ENCODE peak calls at places on chromosome 17, in nine cellular contexts. P is IMR-90; G is CD8-positive, alpha-beta T cell; Z is stomach; V is HFF-Myc; C is tibial nerve; B is esophagus squamous epithelium; O is GM12864; H is heart right ventricle. S is an unnamed sample.

GRCh38 chr17:45936610-45937009 is 42.3 kb downstream of the MAPT start:
- DNase-seq in P (no peak), G (no peak), Z (no peak), V (no peak), C (no peak), B (no peak), O (no peak), H (no peak), S (no peak)

GRCh38 chr17:1031711-1032110 is 34.8 kb downstream of the TIMM22 start:
- DNase-seq in P (no peak), G (no peak), Z (no peak), V (no peak), C (no peak), B (no peak), O (no peak), H (peak), S (no peak)

GRCh38 chr17:56850591-56850990 is 16.6 kb downstream of the DGKE start:
- DNase-seq in P (no peak), G (no peak), Z (no peak), V (no peak), C (no peak), B (no peak), O (no peak), H (no peak), S (no peak)

GRCh38 chr17:9003355-9004131 is 17.8 kb upstream of the NTN1 start:
- DNase-seq in P (no peak), G (no peak), Z (no peak), V (no peak), C (no peak), B (no peak), O (no peak), H (no peak), S (no peak)

GRCh38 chr17:4329838-4330237 is 36.6 kb downstream of the UBE2G1 start:
- DNase-seq in P (peak), G (no peak), Z (no peak), V (peak), C (no peak), B (no peak), O (no peak), H (no peak), S (no peak)

GRCh38 chr17:41048441-41048840 is 1.3 kb upstream of the KRTAP2-1 start:
- DNase-seq in P (peak), G (no peak), Z (no peak), V (no peak), C (no peak), B (no peak), O (no peak), H (no peak), S (no peak)

GRCh38 chr17:48612456-48612853 is 1.6 kb upstream of the HOXB7 start:
- DNase-seq in P (peak), G (no peak), Z (no peak), V (no peak), C (no peak), B (no peak), O (no peak), H (no peak), S (no peak)

GRCh38 chr17:8222380-8222629 is 11.9 kb upstream of the AURKB start:
- DNase-seq in P (no peak), G (no peak), Z (no peak), V (no peak), C (no peak), B (no peak), O (peak), H (no peak), S (no peak)

GRCh38 chr17:80815151-80815561 is 176.5 kb upstream of the CHMP6 start:
- DNase-seq in P (no peak), G (no peak), Z (no peak), V (no peak), C (no peak), B (no peak), O (no peak), H (no peak), S (no peak)

GRCh38 chr17:9890124-9890523 is 14.9 kb downstream of the RCVRN start:
- DNase-seq in P (no peak), G (no peak), Z (no peak), V (no peak), C (no peak), B (no peak), O (no peak), H (no peak), S (no peak)

GRCh38 chr17:850086-850827 is 68.1 kb downstream of the MRM3 start:
- DNase-seq in P (no peak), G (no peak), Z (no peak), V (no peak), C (no peak), B (no peak), O (no peak), H (no peak), S (no peak)

GRCh38 chr17:80780381-80781187 is 211.1 kb upstream of the CHMP6 start:
- DNase-seq in P (peak), G (no peak), Z (no peak), V (no peak), C (no peak), B (no peak), O (peak), H (no peak), S (no peak)

GRCh38 chr17:49016775-49017463 is 19.7 kb downstream of the IGF2BP1 start:
- DNase-seq in P (peak), G (no peak), Z (peak), V (no peak), C (no peak), B (no peak), O (no peak), H (no peak), S (no peak)

GRCh38 chr17:34760931-34761500 is 181.6 kb downstream of the TMEM132E start:
- DNase-seq in P (no peak), G (no peak), Z (no peak), V (no peak), C (no peak), B (no peak), O (no peak), H (no peak), S (no peak)

GRCh38 chr17:2940352-2940751 is 123.1 kb downstream of the OR1D5 start:
- DNase-seq in P (no peak), G (no peak), Z (peak), V (no peak), C (no peak), B (no peak), O (no peak), H (peak), S (no peak)

GRCh38 chr17:30964878-30965277 is 6.0 kb upstream of the RNF135 start:
- DNase-seq in P (peak), G (no peak), Z (peak), V (no peak), C (no peak), B (no peak), O (no peak), H (no peak), S (no peak)

GRCh38 chr17:43020789-43021738 is 1.1 kb downstream of the VAT1 start:
- DNase-seq in P (peak), G (peak), Z (peak), V (no peak), C (peak), B (no peak), O (no peak), H (peak), S (peak)

GRCh38 chr17:46733837-46734516 is 84.5 kb downstream of the WNT3 start:
- DNase-seq in P (peak), G (no peak), Z (no peak), V (no peak), C (no peak), B (no peak), O (no peak), H (no peak), S (no peak)

GRCh38 chr17:77829871-77830799 is 128.4 kb upstream of the TNRC6C start:
- DNase-seq in P (peak), G (no peak), Z (no peak), V (no peak), C (peak), B (no peak), O (no peak), H (peak), S (no peak)

GRCh38 chr17:75048396-75048933 is 1.4 kb downstream of the KCTD2 start:
- DNase-seq in P (peak), G (no peak), Z (peak), V (no peak), C (no peak), B (no peak), O (no peak), H (peak), S (no peak)
- H3K4me3 ChIP-seq in P (peak), G (no peak), Z (peak), V (peak), C (peak), B (peak), O (peak), H (peak), S (no peak)

GRCh38 chr17:50279181-50279526 is 4.9 kb downstream of the TMEM92 start:
- DNase-seq in P (peak), G (no peak), Z (no peak), V (no peak), C (no peak), B (no peak), O (no peak), H (no peak), S (no peak)
- H3K4me3 ChIP-seq in P (no peak), G (no peak), Z (no peak), V (no peak), C (no peak), B (no peak), O (no peak), H (no peak), S (no peak)

GRCh38 chr17:73865825-73866224 is 221.6 kb upstream of the SDK2 start:
- DNase-seq in P (no peak), G (no peak), Z (no peak), V (no peak), C (no peak), B (no peak), O (no peak), H (no peak), S (no peak)

GRCh38 chr17:73867056-73867455 is 222.8 kb upstream of the SDK2 start:
- DNase-seq in P (no peak), G (no peak), Z (no peak), V (no peak), C (no peak), B (no peak), O (no peak), H (no peak), S (no peak)

GRCh38 chr17:73861543-73861942 is 217.3 kb upstream of the SDK2 start:
- DNase-seq in P (no peak), G (no peak), Z (no peak), V (no peak), C (no peak), B (no peak), O (no peak), H (no peak), S (no peak)

GRCh38 chr17:73863761-73864535 is 219.7 kb upstream of the SDK2 start:
- DNase-seq in P (no peak), G (no peak), Z (peak), V (no peak), C (no peak), B (no peak), O (no peak), H (no peak), S (no peak)
- H3K4me3 ChIP-seq in P (no peak), G (no peak), Z (no peak), V (no peak), C (no peak), B (no peak), O (no peak), H (no peak), S (no peak)

GRCh38 chr17:17749921-17750320 is 68.7 kb downstream of the RAI1 start:
- DNase-seq in P (peak), G (peak), Z (peak), V (peak), C (peak), B (no peak), O (peak), H (peak), S (peak)

GRCh38 chr17:17750881-17751280 is 69.6 kb downstream of the RAI1 start:
- DNase-seq in P (no peak), G (peak), Z (no peak), V (no peak), C (no peak), B (no peak), O (peak), H (no peak), S (no peak)

GRCh38 chr17:17751489-17751995 is 70.3 kb downstream of the RAI1 start:
- DNase-seq in P (no peak), G (peak), Z (no peak), V (no peak), C (no peak), B (no peak), O (no peak), H (no peak), S (no peak)

GRCh38 chr17:17752822-17753448 is 71.7 kb downstream of the RAI1 start:
- DNase-seq in P (no peak), G (no peak), Z (no peak), V (no peak), C (no peak), B (no peak), O (no peak), H (no peak), S (peak)

GRCh38 chr17:17751996-17752821 is 71.0 kb downstream of the RAI1 start:
- DNase-seq in P (peak), G (peak), Z (peak), V (peak), C (peak), B (peak), O (peak), H (peak), S (peak)
- H3K4me3 ChIP-seq in P (peak), G (peak), Z (peak), V (peak), C (peak), B (peak), O (peak), H (peak), S (peak)

GRCh38 chr17:39952665-39953470 is 9.9 kb upstream of the GSDMA start:
- DNase-seq in P (peak), G (peak), Z (peak), V (peak), C (peak), B (peak), O (peak), H (peak), S (peak)

GRCh38 chr17:39953471-39953888 is 9.3 kb upstream of the GSDMA start:
- DNase-seq in P (no peak), G (no peak), Z (no peak), V (no peak), C (no peak), B (no peak), O (no peak), H (no peak), S (no peak)

GRCh38 chr17:39951924-39952664 is 10.7 kb upstream of the GSDMA start:
- DNase-seq in P (no peak), G (no peak), Z (no peak), V (no peak), C (no peak), B (no peak), O (no peak), H (peak), S (peak)

GRCh38 chr17:39949028-39949427 is 13.8 kb upstream of the GSDMA start:
- DNase-seq in P (no peak), G (no peak), Z (no peak), V (no peak), C (no peak), B (no peak), O (no peak), H (no peak), S (no peak)

DNA sequence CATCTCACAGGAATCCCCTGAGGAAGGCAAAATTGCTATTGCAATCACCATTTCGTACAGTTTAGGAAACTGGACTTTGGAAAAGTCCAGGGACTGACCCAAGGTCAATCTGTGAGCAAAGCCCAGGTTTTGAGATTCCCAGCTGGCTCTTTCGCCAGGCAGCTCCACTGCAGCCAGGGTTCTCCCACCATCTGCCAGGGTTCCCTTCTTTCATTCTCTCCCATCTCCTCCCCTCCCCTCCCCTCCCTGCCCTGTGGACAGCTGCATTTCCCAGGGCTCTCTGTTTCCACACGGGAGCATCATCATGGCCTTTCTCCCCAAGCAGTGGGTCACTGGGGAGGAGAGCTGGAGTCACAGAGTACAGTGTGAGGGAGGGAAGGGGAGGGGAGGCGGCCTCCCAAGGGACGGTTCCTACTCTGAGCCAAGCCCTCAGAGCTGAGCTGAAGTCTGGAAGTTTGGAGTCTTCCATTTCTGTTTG is 11.9 kb upstream of the GSDMA start:
- DNase-seq in P (no peak), G (no peak), Z (no peak), V (no peak), C (no peak), B (no peak), O (no peak), H (peak), S (no peak)
- H3K4me3 ChIP-seq in P (no peak), G (no peak), Z (no peak), V (no peak), C (no peak), B (no peak), O (no peak), H (no peak), S (no peak)

GRCh38 chr17:82846061-82846691 is 6.4 kb upstream of the ZNF750 start:
- DNase-seq in P (no peak), G (no peak), Z (no peak), V (no peak), C (no peak), B (no peak), O (no peak), H (no peak), S (no peak)

GRCh38 chr17:82845163-82845807 is 5.5 kb upstream of the ZNF750 start:
- DNase-seq in P (no peak), G (no peak), Z (no peak), V (no peak), C (no peak), B (no peak), O (no peak), H (peak), S (peak)

GRCh38 chr17:82849076-82849945 is 9.5 kb upstream of the ZNF750 start:
- DNase-seq in P (no peak), G (no peak), Z (no peak), V (no peak), C (no peak), B (no peak), O (no peak), H (no peak), S (no peak)

GRCh38 chr17:82851381-82851780 is 11.6 kb upstream of the ZNF750 start:
- DNase-seq in P (no peak), G (no peak), Z (no peak), V (no peak), C (no peak), B (no peak), O (no peak), H (no peak), S (no peak)

GRCh38 chr17:82848022-82848592 is 8.3 kb upstream of the ZNF750 start:
- DNase-seq in P (peak), G (peak), Z (peak), V (no peak), C (peak), B (no peak), O (no peak), H (no peak), S (peak)
- H3K4me3 ChIP-seq in P (peak), G (no peak), Z (peak), V (no peak), C (peak), B (peak), O (no peak), H (peak), S (no peak)

DNA sequence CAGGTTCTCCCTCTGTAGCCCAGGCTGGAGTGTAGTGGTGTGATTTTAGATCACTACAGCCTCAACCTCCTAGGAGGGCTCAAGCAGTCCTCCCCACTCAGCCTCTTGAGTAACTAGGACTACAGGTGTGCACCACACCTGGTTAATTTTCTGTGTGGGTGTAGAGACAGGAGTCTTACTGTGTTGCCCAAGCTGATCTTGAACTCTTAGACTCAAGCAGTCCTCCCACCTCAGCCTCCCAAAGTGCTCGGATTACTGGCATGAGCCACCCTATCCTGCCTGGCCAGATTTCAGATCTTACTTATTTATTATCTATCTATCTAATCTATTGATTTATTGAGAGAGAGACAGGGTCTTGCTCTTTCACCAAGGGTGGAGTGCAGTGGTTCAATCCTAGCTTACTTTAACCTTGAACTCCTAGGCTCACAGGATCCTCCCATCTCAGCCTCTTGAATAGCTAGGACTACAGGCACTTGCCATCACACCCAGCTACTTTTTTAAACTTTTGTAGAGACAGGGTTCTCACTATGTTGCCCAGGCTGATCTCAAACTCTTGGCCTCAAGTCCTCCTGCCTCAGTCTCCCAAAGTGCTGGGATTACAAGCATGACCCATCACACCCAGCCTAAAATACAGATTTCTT is 61.8 kb downstream of the TUBD1 start:
- DNase-seq in P (no peak), G (no peak), Z (no peak), V (no peak), C (no peak), B (no peak), O (no peak), H (no peak), S (no peak)
- H3K4me3 ChIP-seq in P (no peak), G (no peak), Z (no peak), V (no peak), C (no peak), B (no peak), O (no peak), H (no peak), S (no peak)

GRCh38 chr17:68953340-68953997 is 1.7 kb downstream of the ABCA8 start:
- DNase-seq in P (no peak), G (no peak), Z (no peak), V (no peak), C (no peak), B (no peak), O (no peak), H (no peak), S (no peak)

GRCh38 chr17:68957944-68958343 is 2.8 kb upstream of the ABCA8 start:
- DNase-seq in P (no peak), G (no peak), Z (no peak), V (no peak), C (no peak), B (no peak), O (no peak), H (no peak), S (no peak)

GRCh38 chr17:68955181-68955841 is at the start of gene ABCA8:
- DNase-seq in P (peak), G (no peak), Z (no peak), V (peak), C (peak), B (no peak), O (no peak), H (peak), S (no peak)

GRCh38 chr17:68950725-68951124 is 4.5 kb downstream of the ABCA8 start:
- DNase-seq in P (no peak), G (no peak), Z (no peak), V (no peak), C (no peak), B (no peak), O (no peak), H (no peak), S (no peak)

DNA sequence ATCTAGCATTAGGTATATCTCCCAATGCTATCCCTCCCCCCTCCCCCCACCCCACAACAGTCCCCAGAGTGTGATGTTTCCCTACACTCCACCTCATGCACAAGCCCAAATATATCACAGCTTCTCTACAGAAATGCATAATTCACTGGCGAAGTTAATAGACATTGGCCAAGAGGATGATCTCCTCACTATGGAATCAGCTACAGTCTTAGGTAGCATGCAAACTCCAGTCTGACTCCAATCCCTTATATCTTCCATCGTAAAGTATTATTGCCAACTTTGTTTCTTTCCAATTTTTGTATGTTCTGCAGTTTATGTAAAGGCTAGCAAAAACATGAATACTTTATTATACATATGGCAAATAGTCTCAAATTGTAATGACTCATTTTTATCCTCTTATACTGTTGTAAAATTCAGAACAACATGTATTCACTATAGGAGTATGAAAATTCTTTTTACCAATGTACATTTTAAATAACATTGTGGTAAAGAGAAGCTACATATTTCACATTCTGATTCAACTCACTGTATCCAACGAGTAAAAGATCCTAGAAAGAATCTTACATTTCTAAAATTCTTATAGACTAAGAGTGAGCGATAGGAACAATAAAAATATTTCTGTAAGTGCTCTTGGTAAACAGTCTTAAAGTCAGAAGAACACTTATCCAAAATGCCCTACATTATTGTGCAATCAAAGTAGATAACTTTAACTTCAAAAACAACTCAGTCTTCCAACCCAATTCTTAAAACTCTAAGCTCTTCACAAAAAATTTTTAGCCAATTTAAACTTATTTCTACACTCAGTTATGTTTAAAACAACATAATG is 833 bp downstream of the ABCA8 start:
- DNase-seq in P (peak), G (no peak), Z (no peak), V (no peak), C (no peak), B (no peak), O (no peak), H (no peak), S (no peak)
- H3K4me3 ChIP-seq in P (no peak), G (no peak), Z (peak), V (no peak), C (peak), B (peak), O (no peak), H (peak), S (peak)